ENCODE peak calls at places on chromosomes 12 and 14, in six cellular contexts. One of them, this sample, is unnamed.

GRCh38 chr12:82524636-82525035 is 162.1 kb upstream of the TMTC2 start:
- DNase-seq in progenitor cell of endocrine pancreas: no peak
- DNase-seq in DMS153: no peak
- DNase-seq in stimulated activated naive B cell treated with anti-CD40 and anti-IgM and Interleukin-4, amounts not matched to agents 10 μg/mL and 1 μg/mL and 100 μg/mL, for 72 hours: no peak
- DNase-seq in AG20443: no peak
- DNase-seq in T-helper 2 cell: no peak
- DNase-seq in this sample: no peak

GRCh38 chr12:108640802-108641445 is 7.2 kb upstream of the SELPLG start:
- DNase-seq in progenitor cell of endocrine pancreas: no peak
- DNase-seq in DMS153: no peak
- DNase-seq in stimulated activated naive B cell treated with anti-CD40 and anti-IgM and Interleukin-4, amounts not matched to agents 10 μg/mL and 1 μg/mL and 100 μg/mL, for 72 hours: no peak
- DNase-seq in AG20443: no peak
- DNase-seq in T-helper 2 cell: no peak
- DNase-seq in this sample: no peak

GRCh38 chr12:51898937-51899336 is 8.4 kb upstream of the ACVRL1 start:
- DNase-seq in progenitor cell of endocrine pancreas: no peak
- DNase-seq in DMS153: no peak
- DNase-seq in stimulated activated naive B cell treated with anti-CD40 and anti-IgM and Interleukin-4, amounts not matched to agents 10 μg/mL and 1 μg/mL and 100 μg/mL, for 72 hours: no peak
- DNase-seq in AG20443: peak
- DNase-seq in T-helper 2 cell: no peak
- DNase-seq in this sample: no peak

GRCh38 chr12:54201001-54201794 is 12.4 kb upstream of the SMUG1 start:
- DNase-seq in progenitor cell of endocrine pancreas: peak
- DNase-seq in DMS153: peak
- DNase-seq in stimulated activated naive B cell treated with anti-CD40 and anti-IgM and Interleukin-4, amounts not matched to agents 10 μg/mL and 1 μg/mL and 100 μg/mL, for 72 hours: peak
- DNase-seq in AG20443: peak
- DNase-seq in T-helper 2 cell: peak
- DNase-seq in this sample: no peak

GRCh38 chr14:37708481-37708880 is 113.1 kb downstream of the TTC6 start:
- DNase-seq in progenitor cell of endocrine pancreas: no peak
- DNase-seq in DMS153: no peak
- DNase-seq in stimulated activated naive B cell treated with anti-CD40 and anti-IgM and Interleukin-4, amounts not matched to agents 10 μg/mL and 1 μg/mL and 100 μg/mL, for 72 hours: no peak
- DNase-seq in AG20443: no peak
- DNase-seq in T-helper 2 cell: no peak
- DNase-seq in this sample: no peak

GRCh38 chr12:53098354-53098981 is 1.0 kb downstream of the IGFBP6 start:
- DNase-seq in progenitor cell of endocrine pancreas: no peak
- DNase-seq in DMS153: no peak
- DNase-seq in stimulated activated naive B cell treated with anti-CD40 and anti-IgM and Interleukin-4, amounts not matched to agents 10 μg/mL and 1 μg/mL and 100 μg/mL, for 72 hours: no peak
- DNase-seq in AG20443: peak
- DNase-seq in T-helper 2 cell: no peak
- DNase-seq in this sample: peak

GRCh38 chr12:119338593-119339363 is 4.2 kb downstream of the CCDC60 start:
- DNase-seq in progenitor cell of endocrine pancreas: no peak
- DNase-seq in DMS153: no peak
- DNase-seq in stimulated activated naive B cell treated with anti-CD40 and anti-IgM and Interleukin-4, amounts not matched to agents 10 μg/mL and 1 μg/mL and 100 μg/mL, for 72 hours: no peak
- DNase-seq in AG20443: no peak
- DNase-seq in T-helper 2 cell: no peak
- DNase-seq in this sample: no peak

GRCh38 chr14:85415015-85415712 is 114.8 kb upstream of the FLRT2 start:
- DNase-seq in progenitor cell of endocrine pancreas: no peak
- DNase-seq in DMS153: peak
- DNase-seq in stimulated activated naive B cell treated with anti-CD40 and anti-IgM and Interleukin-4, amounts not matched to agents 10 μg/mL and 1 μg/mL and 100 μg/mL, for 72 hours: no peak
- DNase-seq in AG20443: peak
- DNase-seq in T-helper 2 cell: no peak
- DNase-seq in this sample: no peak

GRCh38 chr12:911191-911826 is 38.2 kb downstream of the RAD52 start:
- DNase-seq in progenitor cell of endocrine pancreas: no peak
- DNase-seq in DMS153: no peak
- DNase-seq in stimulated activated naive B cell treated with anti-CD40 and anti-IgM and Interleukin-4, amounts not matched to agents 10 μg/mL and 1 μg/mL and 100 μg/mL, for 72 hours: no peak
- DNase-seq in AG20443: no peak
- DNase-seq in T-helper 2 cell: no peak
- DNase-seq in this sample: no peak

GRCh38 chr14:24139272-24139934 is 2.0 kb downstream of the EMC9 start:
- DNase-seq in progenitor cell of endocrine pancreas: no peak
- DNase-seq in DMS153: peak
- DNase-seq in stimulated activated naive B cell treated with anti-CD40 and anti-IgM and Interleukin-4, amounts not matched to agents 10 μg/mL and 1 μg/mL and 100 μg/mL, for 72 hours: no peak
- DNase-seq in AG20443: no peak
- DNase-seq in T-helper 2 cell: no peak
- DNase-seq in this sample: no peak

GRCh38 chr12:107091381-107091780 is 2.0 kb downstream of the CRY1 start:
- DNase-seq in progenitor cell of endocrine pancreas: no peak
- DNase-seq in DMS153: no peak
- DNase-seq in stimulated activated naive B cell treated with anti-CD40 and anti-IgM and Interleukin-4, amounts not matched to agents 10 μg/mL and 1 μg/mL and 100 μg/mL, for 72 hours: no peak
- DNase-seq in AG20443: peak
- DNase-seq in T-helper 2 cell: no peak
- DNase-seq in this sample: no peak

GRCh38 chr12:64746663-64747062 is 12.5 kb downstream of the GNS start:
- DNase-seq in progenitor cell of endocrine pancreas: no peak
- DNase-seq in DMS153: no peak
- DNase-seq in stimulated activated naive B cell treated with anti-CD40 and anti-IgM and Interleukin-4, amounts not matched to agents 10 μg/mL and 1 μg/mL and 100 μg/mL, for 72 hours: no peak
- DNase-seq in AG20443: peak
- DNase-seq in T-helper 2 cell: no peak
- DNase-seq in this sample: no peak

GRCh38 chr14:83041224-83041623 is 1507.6 kb upstream of the SEL1L start:
- DNase-seq in progenitor cell of endocrine pancreas: no peak
- DNase-seq in DMS153: no peak
- DNase-seq in stimulated activated naive B cell treated with anti-CD40 and anti-IgM and Interleukin-4, amounts not matched to agents 10 μg/mL and 1 μg/mL and 100 μg/mL, for 72 hours: no peak
- DNase-seq in AG20443: no peak
- DNase-seq in T-helper 2 cell: no peak
- DNase-seq in this sample: no peak

GRCh38 chr12:108491256-108491655 is 23.8 kb upstream of the FICD start:
- DNase-seq in progenitor cell of endocrine pancreas: no peak
- DNase-seq in DMS153: no peak
- DNase-seq in stimulated activated naive B cell treated with anti-CD40 and anti-IgM and Interleukin-4, amounts not matched to agents 10 μg/mL and 1 μg/mL and 100 μg/mL, for 72 hours: no peak
- DNase-seq in AG20443: no peak
- DNase-seq in T-helper 2 cell: no peak
- DNase-seq in this sample: no peak

GRCh38 chr12:123900898-123901376 is 71.7 kb downstream of the CCDC92 start:
- DNase-seq in progenitor cell of endocrine pancreas: no peak
- DNase-seq in DMS153: no peak
- DNase-seq in stimulated activated naive B cell treated with anti-CD40 and anti-IgM and Interleukin-4, amounts not matched to agents 10 μg/mL and 1 μg/mL and 100 μg/mL, for 72 hours: no peak
- DNase-seq in AG20443: no peak
- DNase-seq in T-helper 2 cell: no peak
- DNase-seq in this sample: no peak

GRCh38 chr12:26091837-26092236 is 33.0 kb downstream of the BHLHE41 start:
- DNase-seq in progenitor cell of endocrine pancreas: no peak
- DNase-seq in DMS153: no peak
- DNase-seq in stimulated activated naive B cell treated with anti-CD40 and anti-IgM and Interleukin-4, amounts not matched to agents 10 μg/mL and 1 μg/mL and 100 μg/mL, for 72 hours: no peak
- DNase-seq in AG20443: no peak
- DNase-seq in T-helper 2 cell: no peak
- DNase-seq in this sample: no peak

GRCh38 chr14:58663494-58664111 is 25.8 kb downstream of the DACT1 start:
- DNase-seq in progenitor cell of endocrine pancreas: no peak
- DNase-seq in DMS153: peak
- DNase-seq in stimulated activated naive B cell treated with anti-CD40 and anti-IgM and Interleukin-4, amounts not matched to agents 10 μg/mL and 1 μg/mL and 100 μg/mL, for 72 hours: no peak
- DNase-seq in AG20443: peak
- DNase-seq in T-helper 2 cell: no peak
- DNase-seq in this sample: no peak

GRCh38 chr12:100721193-100721592 is 73.4 kb upstream of the ANO4 start:
- DNase-seq in progenitor cell of endocrine pancreas: no peak
- DNase-seq in DMS153: no peak
- DNase-seq in stimulated activated naive B cell treated with anti-CD40 and anti-IgM and Interleukin-4, amounts not matched to agents 10 μg/mL and 1 μg/mL and 100 μg/mL, for 72 hours: no peak
- DNase-seq in AG20443: no peak
- DNase-seq in T-helper 2 cell: no peak
- DNase-seq in this sample: no peak